ENCODE peak calls at places on chromosomes 5 and 9, in seven cellular contexts. B is K562, F is HCT116, Z is GM12878, P is H1, C is SK-N-SH, L is HepG2. O is an unnamed sample.

GRCh38 chr9:79008916-79009315 is 562.8 kb upstream of the TLE4 start:
- DNase-seq in Z (no peak), P (no peak), F (no peak), L (no peak), C (no peak), B (no peak), O (no peak)

GRCh38 chr5:1757511-1757910 is 42.1 kb downstream of the MRPL36 start:
- DNase-seq in L (no peak), C (no peak), Z (no peak), B (no peak), P (peak), F (no peak), O (no peak)

GRCh38 chr5:132498152-132498551 is 7.6 kb upstream of the IRF1 start:
- DNase-seq in F (no peak), B (no peak), Z (no peak), C (peak), L (no peak), P (peak), O (no peak)

GRCh38 chr9:94693485-94694191 is 32.9 kb upstream of the AOPEP start:
- DNase-seq in P (no peak), Z (no peak), C (peak), F (no peak), L (no peak), B (no peak), O (no peak)

GRCh38 chr9:11141357-11141756 is 528.6 kb upstream of the PTPRD start:
- DNase-seq in L (no peak), P (no peak), C (no peak), F (no peak), Z (no peak), B (no peak), O (no peak)

GRCh38 chr5:107670927-107671741 is at the start of gene EFNA5:
- DNase-seq in F (peak), L (no peak), P (peak), Z (no peak), C (peak), B (no peak), O (peak)

GRCh38 chr9:27094640-27095039 is 14.4 kb upstream of the TEK start:
- DNase-seq in F (no peak), C (no peak), Z (no peak), P (no peak), B (no peak), L (no peak), O (no peak)

GRCh38 chr5:133869675-133869978 is 98.8 kb downstream of the C5orf15 start:
- DNase-seq in P (no peak), Z (no peak), B (no peak), L (no peak), C (peak), F (no peak), O (peak)

GRCh38 chr9:123265833-123266232 is 2.6 kb downstream of the STRBP start:
- DNase-seq in Z (no peak), B (peak), F (no peak), L (no peak), C (no peak), P (no peak), O (peak)

GRCh38 chr5:165029471-165029870 is 1524.1 kb downstream of the MAT2B start:
- DNase-seq in P (no peak), F (no peak), B (no peak), L (peak), Z (no peak), C (peak), O (no peak)

GRCh38 chr5:88876714-88877113 is 6.3 kb downstream of the MEF2C start:
- DNase-seq in Z (no peak), F (no peak), P (no peak), B (no peak), C (no peak), L (no peak), O (no peak)

GRCh38 chr5:98904786-98905185 is 24.0 kb downstream of the CHD1 start:
- DNase-seq in C (no peak), P (no peak), Z (no peak), F (no peak), B (no peak), L (no peak), O (no peak)

GRCh38 chr9:95981741-95982390 is 106.4 kb downstream of the ERCC6L2 start:
- DNase-seq in F (no peak), L (no peak), Z (no peak), B (no peak), C (no peak), P (no peak), O (no peak)

GRCh38 chr9:130981002-130981760 is 27.8 kb upstream of the LAMC3 start:
- DNase-seq in L (no peak), Z (no peak), P (no peak), F (no peak), C (no peak), B (no peak), O (no peak)

GRCh38 chr9:16912197-16912596 is 41.7 kb upstream of the BNC2 start:
- DNase-seq in C (no peak), B (no peak), F (no peak), L (no peak), Z (no peak), P (no peak), O (no peak)

GRCh38 chr5:60248900-60249299 is 355.4 kb upstream of the PDE4D start:
- DNase-seq in P (no peak), L (no peak), Z (peak), C (no peak), B (no peak), F (no peak), O (no peak)

GRCh38 chr9:97564291-97565175 is 63.1 kb downstream of the TMOD1 start:
- DNase-seq in C (peak), L (no peak), P (peak), B (no peak), Z (no peak), F (no peak), O (no peak)
- TF ChIP-seq JUND in C (peak), L (no peak), P (no peak), B (peak), Z (no peak), F (no peak), O (no peak)

GRCh38 chr9:136160321-136160938 is 41.8 kb upstream of the TMEM250 start:
- DNase-seq in P (peak), Z (no peak), F (no peak), C (no peak), B (peak), L (no peak), O (no peak)
- TF ChIP-seq JUND in P (no peak), Z (no peak), F (no peak), C (no peak), B (no peak), L (no peak), O (no peak)

DNA sequence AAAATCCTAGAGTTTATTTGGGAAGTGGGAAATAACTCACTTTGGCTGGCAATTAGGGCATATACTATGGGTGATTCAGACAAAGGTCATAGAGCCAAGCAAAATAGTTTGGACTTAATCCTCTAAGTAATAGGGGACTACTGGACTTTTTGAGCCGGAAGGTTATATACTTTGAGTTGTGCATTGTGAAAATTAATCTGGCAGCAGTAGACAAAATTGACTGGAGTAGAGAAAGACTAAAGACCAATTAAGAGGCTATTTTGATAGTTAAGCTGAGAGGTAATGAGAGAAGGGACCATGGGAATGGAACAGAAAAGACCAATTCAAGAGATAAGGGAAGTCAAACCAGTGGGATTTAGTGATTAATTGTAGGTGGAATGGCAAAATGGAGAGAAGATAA is 28.9 kb downstream of the COX7C start:
- DNase-seq in C (no peak), L (no peak), F (no peak), P (no peak), Z (no peak), B (no peak), O (no peak)
- TF ChIP-seq JUND in C (no peak), L (no peak), F (no peak), P (no peak), Z (no peak), B (no peak), O (no peak)

GRCh38 chr9:98255064-98255577 is 328 bp downstream of the TBC1D2 start:
- DNase-seq in P (no peak), C (no peak), L (no peak), Z (no peak), B (no peak), F (no peak), O (no peak)
- TF ChIP-seq JUND in P (no peak), C (no peak), L (no peak), Z (no peak), B (no peak), F (no peak), O (no peak)

GRCh38 chr9:99859395-99859980 is 37.8 kb downstream of the NR4A3 start:
- DNase-seq in C (no peak), Z (no peak), P (no peak), B (no peak), F (no peak), L (no peak), O (no peak)
- TF ChIP-seq JUND in C (no peak), Z (no peak), P (no peak), B (no peak), F (no peak), L (no peak), O (no peak)

DNA sequence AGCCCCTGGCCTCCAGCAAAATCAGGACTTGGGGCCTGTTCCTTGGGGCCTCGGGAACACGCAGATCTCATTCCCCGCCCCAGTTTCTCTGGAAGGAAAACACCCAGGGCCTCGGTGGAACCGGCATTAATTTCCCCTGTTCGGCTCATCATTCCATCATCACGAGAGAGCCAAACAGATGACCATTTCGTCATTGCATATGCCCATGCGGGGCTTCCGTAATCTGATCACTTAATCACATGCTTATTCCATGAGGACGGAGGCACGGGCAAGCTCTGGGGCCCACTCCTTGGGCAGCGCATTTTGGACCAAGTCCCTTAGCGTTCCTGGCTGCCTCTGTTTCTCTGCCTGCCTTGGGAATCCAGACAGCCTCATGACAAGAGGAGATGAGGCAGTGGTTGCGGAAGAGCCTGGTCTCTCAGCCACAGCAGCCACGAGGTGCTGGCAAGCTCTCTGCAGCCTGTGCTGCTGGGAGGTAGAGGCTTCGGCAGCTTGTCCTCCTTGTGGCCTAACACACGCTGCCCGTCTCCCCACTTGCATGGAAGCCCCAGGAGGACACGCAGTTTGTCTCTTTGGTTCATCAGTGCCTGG is 65.0 kb upstream of the IER5L start:
- DNase-seq in C (no peak), Z (no peak), P (no peak), B (no peak), L (no peak), F (no peak), O (no peak)
- TF ChIP-seq JUND in C (no peak), Z (no peak), P (no peak), B (no peak), L (no peak), F (no peak), O (no peak)

GRCh38 chr5:75021229-75021628 is 31.1 kb downstream of the GCNT4 start:
- DNase-seq in B (no peak), C (no peak), L (no peak), Z (no peak), P (no peak), F (no peak), O (no peak)
- TF ChIP-seq JUND in B (no peak), C (no peak), L (no peak), Z (no peak), P (no peak), F (no peak), O (no peak)

GRCh38 chr5:167348286-167348926 is 943.0 kb upstream of the WWC1 start:
- DNase-seq in Z (no peak), F (no peak), L (no peak), P (no peak), C (no peak), B (no peak), O (no peak)
- TF ChIP-seq JUND in Z (no peak), F (no peak), L (no peak), P (no peak), C (no peak), B (no peak), O (no peak)

O was measured in T47D.